ENCODE peak calls at places on chromosome 17, in four cellular contexts. E is CD4-positive, alpha-beta memory T cell; K is cardiac muscle cell; B is breast epithelium. Y is an unnamed sample. For H3K4me1 and H3K27me3, the result is how much of the 10 kb centered on the place peaks cover.

GRCh38 chr17:79680381-79680780 is 50.4 kb upstream of the ENPP7 start:
- DNase-seq in E (no peak), K (no peak), B (no peak), Y (no peak)

GRCh38 chr17:37551788-37552187 is 57.4 kb downstream of the SYNRG start:
- DNase-seq in E (no peak), K (peak), B (no peak), Y (no peak)

GRCh38 chr17:80068301-80069160 is 32.1 kb downstream of the CCDC40 start:
- DNase-seq in E (no peak), K (peak), B (no peak), Y (no peak)

GRCh38 chr17:12815642-12816141 is 26.4 kb downstream of the ARHGAP44 start:
- DNase-seq in E (no peak), K (no peak), B (no peak), Y (no peak)

GRCh38 chr17:794876-795275 is 12.7 kb downstream of the MRM3 start:
- DNase-seq in E (peak), K (peak), B (peak), Y (no peak)

GRCh38 chr17:2155482-2156051 is 100.7 kb downstream of the HIC1 start:
- DNase-seq in E (no peak), K (no peak), B (no peak), Y (no peak)

GRCh38 chr17:5272313-5272712 is 9.8 kb upstream of the RABEP1 start:
- DNase-seq in E (no peak), K (no peak), B (no peak), Y (no peak)

GRCh38 chr17:55635253-55635766 is 87.4 kb downstream of the TMEM100 start:
- DNase-seq in E (no peak), K (peak), B (no peak), Y (no peak)

GRCh38 chr17:72338847-72339790 is 218.3 kb downstream of the SOX9 start:
- DNase-seq in E (no peak), K (peak), B (no peak), Y (no peak)

GRCh38 chr17:68455756-68456528 is 1.4 kb downstream of the WIPI1 start:
- DNase-seq in E (no peak), K (peak), B (peak), Y (no peak)

GRCh38 chr17:74159226-74159840 is 44.1 kb upstream of the RPL38 start:
- DNase-seq in E (no peak), K (no peak), B (no peak), Y (no peak)

GRCh38 chr17:31096106-31096436 is 1.3 kb downstream of the NF1 start:
- DNase-seq in E (no peak), K (no peak), B (no peak), Y (no peak)

GRCh38 chr17:72122002-72122310 is 1.1 kb downstream of the SOX9 start:
- DNase-seq in E (no peak), K (peak), B (no peak), Y (no peak)

GRCh38 chr17:80219013-80219776 is 938 bp downstream of the SGSH start:
- DNase-seq in E (peak), K (peak), B (peak), Y (peak)

GRCh38 chr17:50210249-50211225 is 9.1 kb upstream of the COL1A1 start:
- DNase-seq in E (no peak), K (peak), B (no peak), Y (no peak)
- H3K4me1 ChIP-seq in E (under half), K (half or more), B (under half), Y (under half)

GRCh38 chr17:7881655-7882054 is 6.9 kb upstream of the CHD3 start:
- DNase-seq in E (no peak), K (peak), B (no peak), Y (no peak)
- H3K27me3 ChIP-seq in E (under half), K (under half), B (under half), Y (under half)

GRCh38 chr17:82204831-82205719 is 7.6 kb downstream of the CCDC57 start:
- DNase-seq in E (no peak), K (peak), B (no peak), Y (no peak)
- H3K27ac ChIP-seq in E (peak), K (no peak), B (peak), Y (peak)

GRCh38 chr17:17837966-17838962 is 1.5 kb upstream of the SREBF1 start:
- DNase-seq in E (no peak), K (peak), B (no peak), Y (no peak)
- H3K4me1 ChIP-seq in E (half or more), K (half or more), B (under half), Y (under half)

GRCh38 chr17:76899414-76899813 is 31.2 kb downstream of the MGAT5B start:
- DNase-seq in E (no peak), K (no peak), B (no peak), Y (no peak)

GRCh38 chr17:76893623-76894358 is 25.6 kb downstream of the MGAT5B start:
- DNase-seq in E (no peak), K (no peak), B (no peak), Y (no peak)

GRCh38 chr17:76897023-76897422 is 28.8 kb downstream of the MGAT5B start:
- DNase-seq in E (no peak), K (no peak), B (no peak), Y (no peak)

GRCh38 chr17:76892329-76892728 is 24.1 kb downstream of the MGAT5B start:
- DNase-seq in E (no peak), K (no peak), B (no peak), Y (no peak)

DNA sequence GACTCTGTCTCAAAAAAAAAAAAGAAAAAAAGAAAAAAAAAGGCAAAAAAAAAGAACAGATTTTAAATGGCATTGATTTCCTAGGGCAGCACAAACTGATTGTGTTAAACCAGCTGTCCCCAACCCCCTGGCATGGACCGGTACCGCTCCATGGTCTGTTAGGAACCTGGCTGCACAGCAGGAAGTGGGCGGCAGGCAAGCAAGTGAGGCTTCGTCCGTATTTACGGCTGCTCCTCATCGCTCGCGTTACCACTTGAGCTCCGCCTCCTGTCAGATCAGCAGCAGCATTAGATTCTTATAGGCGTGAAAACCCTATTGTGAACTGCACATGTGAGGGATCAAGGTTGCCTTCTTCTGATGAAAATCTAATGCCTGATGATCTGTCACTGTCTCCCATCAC is 26.6 kb downstream of the MGAT5B start:
- DNase-seq in E (no peak), K (no peak), B (no peak), Y (no peak)
- H3K27me3 ChIP-seq in E (under half), K (under half), B (under half), Y (under half)

Y was measured in naive thymus-derived CD4-positive, alpha-beta T cell.